ENCODE peak calls at places on chromosomes 12 and 14, in five cellular contexts. I, N, Y, R and D are unnamed samples.

GRCh38 chr12:96271469-96272199 is 77.5 kb downstream of the ELK3 start:
- DNase-seq in I (no peak), N (no peak), Y (no peak), R (no peak), D (no peak)

GRCh38 chr12:75545636-75546035 is 34.2 kb upstream of the KRR1 start:
- DNase-seq in I (no peak), N (no peak), Y (no peak), R (no peak), D (no peak)

GRCh38 chr14:68442828-68443460 is 349.9 kb downstream of the ZFP36L1 start:
- DNase-seq in I (no peak), N (no peak), Y (no peak), R (no peak), D (no peak)

GRCh38 chr14:90235179-90235976 is 21.0 kb upstream of the PSMC1 start:
- DNase-seq in I (no peak), N (peak), Y (peak), R (peak), D (peak)

GRCh38 chr12:58678753-58679152 is 241.6 kb downstream of the LRIG3 start:
- DNase-seq in I (no peak), N (no peak), Y (no peak), R (no peak), D (no peak)

GRCh38 chr12:51011960-51012359 is 14.2 kb downstream of the SLC11A2 start:
- DNase-seq in I (no peak), N (peak), Y (no peak), R (no peak), D (no peak)

GRCh38 chr14:76720382-76720813 is 40.9 kb upstream of the VASH1 start:
- DNase-seq in I (peak), N (peak), Y (no peak), R (peak), D (no peak)

GRCh38 chr14:22865424-22866215 is 5.9 kb upstream of the LRP10 start:
- DNase-seq in I (no peak), N (peak), Y (peak), R (no peak), D (no peak)

GRCh38 chr12:43285248-43285647 is 266.8 kb downstream of the ADAMTS20 start:
- DNase-seq in I (no peak), N (no peak), Y (no peak), R (no peak), D (no peak)

GRCh38 chr14:101473795-101474562 is 87.3 kb upstream of the DIO3 start:
- DNase-seq in I (no peak), N (no peak), Y (no peak), R (no peak), D (no peak)

GRCh38 chr12:65999564-66000280 is 130.8 kb downstream of the LLPH start:
- DNase-seq in I (no peak), N (no peak), Y (no peak), R (no peak), D (no peak)

GRCh38 chr12:12088147-12088546 is 17.4 kb downstream of the BCL2L14 start:
- DNase-seq in I (no peak), N (no peak), Y (no peak), R (peak), D (no peak)

DNA sequence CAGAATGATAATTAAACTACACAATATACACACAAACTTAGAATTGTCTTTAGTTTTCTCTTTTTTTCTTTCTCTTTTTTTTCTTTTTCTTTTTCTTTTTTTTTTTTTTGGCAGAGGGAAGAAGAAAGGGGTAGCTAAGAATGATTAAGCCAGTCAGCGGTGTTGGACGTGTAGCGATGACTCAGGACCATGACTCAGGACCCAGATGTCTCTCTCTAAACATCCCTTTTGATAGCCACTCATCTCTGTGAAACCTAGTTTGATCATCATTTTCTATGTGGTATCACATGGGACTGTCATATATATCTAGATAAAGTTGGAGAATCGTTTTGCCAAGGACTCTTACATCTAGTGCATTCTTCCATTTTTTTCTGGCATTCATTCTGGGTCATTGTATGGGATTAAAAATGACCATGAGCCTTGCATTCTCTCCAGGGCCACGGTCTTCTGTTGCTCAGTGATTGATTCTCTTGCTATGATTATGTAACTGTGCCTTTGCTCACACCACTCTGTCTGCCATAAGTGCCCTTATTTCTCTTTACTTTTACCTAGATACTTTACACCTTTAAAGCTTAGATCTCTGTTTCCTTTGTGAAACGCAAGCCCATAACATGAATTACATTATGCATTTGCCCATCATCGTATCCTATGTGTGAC is 26.6 kb upstream of the NRXN3 start:
- DNase-seq in I (no peak), N (peak), Y (no peak), R (no peak), D (peak)
- TF ChIP-seq HDAC2 in I (no peak), N (no peak), Y (no peak), R (no peak), D (no peak)

GRCh38 chr14:65453807-65454480 is 41.4 kb downstream of the FUT8 start:
- DNase-seq in I (no peak), N (no peak), Y (no peak), R (no peak), D (no peak)
- TF ChIP-seq USF2 in I (no peak), N (no peak), Y (no peak), R (no peak), D (no peak)

GRCh38 chr14:104726600-104727451 is 2.8 kb downstream of the ADSS1 start:
- DNase-seq in I (no peak), N (no peak), Y (no peak), R (peak), D (peak)

GRCh38 chr14:104724407-104724980 is 465 bp downstream of the ADSS1 start:
- DNase-seq in I (no peak), N (peak), Y (no peak), R (no peak), D (peak)

GRCh38 chr14:104723651-104724406 is at the start of gene ADSS1:
- DNase-seq in I (no peak), N (peak), Y (peak), R (peak), D (peak)

GRCh38 chr14:104725772-104726548 is 1.9 kb downstream of the ADSS1 start:
- DNase-seq in I (no peak), N (no peak), Y (no peak), R (no peak), D (no peak)

DNA sequence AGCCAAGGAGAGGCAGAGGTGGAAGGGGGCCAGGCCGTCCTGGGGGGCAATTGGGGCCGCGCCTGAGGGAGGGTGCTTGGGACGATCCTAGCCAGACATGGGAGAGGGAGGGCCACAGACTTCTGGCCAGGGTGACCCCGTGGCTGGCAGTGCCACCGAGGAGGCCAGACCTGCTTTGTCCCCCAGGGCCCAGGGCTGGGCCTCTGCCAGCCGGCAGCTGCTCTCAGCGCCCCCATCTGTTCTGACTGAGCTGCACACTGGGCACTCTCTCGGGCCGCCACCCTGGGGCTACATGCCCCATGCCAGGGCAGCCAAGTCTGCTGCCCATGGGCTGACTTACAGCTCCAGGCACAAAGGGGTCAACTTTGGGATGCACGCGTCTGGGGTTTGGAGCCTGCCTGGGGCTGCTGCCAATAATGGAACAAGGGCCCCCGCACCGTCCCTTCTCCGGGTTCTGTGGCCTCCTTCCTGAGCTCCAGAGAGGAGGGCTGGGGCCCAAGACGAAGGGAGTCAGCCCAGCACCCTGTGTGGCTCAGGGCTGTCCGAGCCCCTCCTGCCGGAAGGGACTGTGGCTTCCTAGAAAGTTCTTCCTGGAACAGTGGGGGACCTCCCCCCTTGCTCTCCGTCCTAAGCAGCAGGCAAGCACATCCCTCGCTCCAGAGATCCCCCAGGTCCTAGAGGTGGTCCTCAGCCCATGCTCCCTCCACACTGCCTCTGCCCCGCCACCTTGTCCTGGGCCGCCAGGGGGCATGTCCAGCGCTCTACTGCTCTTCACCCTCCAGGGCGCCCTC is 1.1 kb downstream of the ADSS1 start:
- DNase-seq in I (no peak), N (peak), Y (peak), R (peak), D (peak)
- TF ChIP-seq HDAC2 in I (no peak), N (no peak), Y (no peak), R (no peak), D (no peak)

GRCh38 chr12:98464155-98464554 is 51.2 kb upstream of the TMPO start:
- DNase-seq in I (no peak), N (no peak), Y (no peak), R (no peak), D (no peak)
- TF ChIP-seq USF2 in I (no peak), N (no peak), Y (no peak), R (no peak), D (no peak)

GRCh38 chr12:57031228-57031670 is 14.9 kb upstream of the TAC3 start:
- DNase-seq in I (no peak), N (no peak), Y (no peak), R (peak), D (no peak)
- TF ChIP-seq HDAC2 in I (no peak), N (no peak), Y (no peak), R (no peak), D (no peak)

DNA sequence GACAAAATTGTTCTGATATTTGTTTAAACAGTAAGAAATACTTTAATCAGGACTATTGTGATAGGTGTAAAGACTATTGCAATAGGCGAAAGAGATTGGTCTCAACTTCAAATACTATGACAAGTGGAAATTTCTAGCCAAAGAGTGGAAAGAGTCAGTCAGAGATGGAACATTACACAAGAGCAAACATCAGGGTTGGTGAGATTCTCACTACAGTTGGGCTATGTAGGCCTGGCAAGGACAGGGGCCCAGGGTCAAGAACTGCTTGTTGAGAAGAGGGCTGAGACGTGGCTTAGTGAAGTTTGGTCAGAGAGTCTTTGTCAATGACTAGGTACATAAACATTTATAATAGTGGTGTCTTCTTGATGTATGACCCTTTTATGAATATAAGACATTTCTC is 19.4 kb downstream of the CAND1 start:
- DNase-seq in I (no peak), N (no peak), Y (no peak), R (no peak), D (no peak)
- TF ChIP-seq USF2 in I (no peak), N (no peak), Y (no peak), R (no peak), D (no peak)

GRCh38 chr12:54001283-54002187 is 1.6 kb downstream of the HOXC9 start:
- DNase-seq in I (no peak), N (no peak), Y (no peak), R (no peak), D (no peak)

GRCh38 chr12:53999596-54000104 is 311 bp upstream of the HOXC9 start:
- DNase-seq in I (no peak), N (peak), Y (no peak), R (peak), D (peak)

GRCh38 chr12:53998900-53999236 is 1.1 kb upstream of the HOXC9 start:
- DNase-seq in I (no peak), N (no peak), Y (no peak), R (no peak), D (no peak)

GRCh38 chr12:54000774-54001114 is 783 bp downstream of the HOXC9 start:
- DNase-seq in I (no peak), N (no peak), Y (no peak), R (no peak), D (no peak)

DNA sequence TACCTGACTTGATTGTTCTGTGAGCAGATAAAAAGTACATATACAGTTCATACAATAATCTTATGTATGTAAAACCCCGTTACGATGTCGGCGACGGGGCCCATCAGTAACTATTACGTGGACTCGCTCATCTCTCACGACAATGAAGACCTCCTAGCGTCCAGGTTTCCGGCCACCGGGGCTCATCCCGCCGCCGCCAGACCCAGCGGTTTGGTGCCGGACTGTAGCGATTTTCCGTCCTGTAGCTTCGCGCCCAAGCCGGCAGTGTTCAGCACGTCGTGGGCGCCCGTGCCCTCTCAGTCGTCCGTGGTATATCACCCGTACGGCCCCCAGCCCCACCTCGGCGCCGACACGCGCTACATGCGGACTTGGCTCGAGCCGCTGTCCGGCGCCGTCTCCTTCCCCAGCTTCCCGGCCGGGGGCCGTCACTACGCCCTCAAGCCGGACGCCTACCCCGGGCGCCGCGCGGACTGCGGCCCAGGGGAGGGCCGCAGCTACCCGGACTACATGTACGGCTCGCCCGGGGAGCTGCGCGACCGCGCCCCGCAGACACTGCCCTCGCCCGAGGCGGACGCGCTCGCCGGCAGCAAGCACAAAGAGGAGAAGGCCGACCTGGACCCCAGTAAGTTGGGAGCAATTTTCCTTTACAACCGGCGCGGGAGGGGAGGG is at the start of gene HOXC9:
- DNase-seq in I (no peak), N (peak), Y (no peak), R (no peak), D (no peak)
- TF ChIP-seq HDAC2 in I (no peak), N (peak), Y (no peak), R (no peak), D (no peak)

DNA sequence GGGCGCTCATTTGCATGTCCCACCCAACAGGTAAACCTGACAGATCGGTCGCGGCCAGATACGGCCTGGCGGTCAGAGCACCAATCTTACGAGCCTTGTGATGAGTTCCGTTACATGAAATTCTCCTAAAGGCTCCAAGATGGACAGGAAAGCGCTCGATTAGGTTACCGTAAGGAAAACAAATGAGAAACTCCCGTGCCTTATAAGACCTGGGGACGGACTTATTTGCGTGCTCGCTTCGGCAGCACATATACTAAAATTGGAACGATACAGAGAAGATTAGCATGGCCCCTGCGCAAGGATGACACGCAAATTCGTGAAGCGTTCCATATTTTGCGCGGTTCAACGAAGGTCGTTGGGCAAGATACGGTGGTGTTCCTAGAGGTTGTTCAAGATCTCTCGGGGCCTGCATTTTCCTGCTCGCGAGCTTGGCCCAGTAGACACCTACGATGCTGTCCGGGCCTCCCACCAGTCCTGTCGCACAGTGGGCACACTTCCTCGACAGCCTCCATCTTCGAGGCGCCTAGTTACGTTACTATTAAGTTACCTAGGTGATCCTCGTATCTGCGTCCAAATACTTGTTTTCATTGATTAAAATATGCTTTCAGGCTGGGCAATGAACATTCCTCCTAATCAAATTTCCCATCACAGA is at the start of gene RNU6-7:
- DNase-seq in I (no peak), N (no peak), Y (peak), R (peak), D (no peak)
- TF ChIP-seq USF2 in I (no peak), N (no peak), Y (no peak), R (no peak), D (no peak)

GRCh38 chr12:80268924-80269749 is 169.8 kb downstream of the OTOGL start:
- DNase-seq in I (no peak), N (no peak), Y (no peak), R (no peak), D (peak)

GRCh38 chr12:80271770-80272169 is 172.3 kb upstream of the PTPRQ start:
- DNase-seq in I (no peak), N (no peak), Y (no peak), R (no peak), D (no peak)

GRCh38 chr12:80272516-80272915 is 171.5 kb upstream of the PTPRQ start:
- DNase-seq in I (no peak), N (no peak), Y (no peak), R (no peak), D (no peak)

GRCh38 chr12:80273144-80273543 is 170.9 kb upstream of the PTPRQ start:
- DNase-seq in I (no peak), N (no peak), Y (no peak), R (no peak), D (no peak)

DNA sequence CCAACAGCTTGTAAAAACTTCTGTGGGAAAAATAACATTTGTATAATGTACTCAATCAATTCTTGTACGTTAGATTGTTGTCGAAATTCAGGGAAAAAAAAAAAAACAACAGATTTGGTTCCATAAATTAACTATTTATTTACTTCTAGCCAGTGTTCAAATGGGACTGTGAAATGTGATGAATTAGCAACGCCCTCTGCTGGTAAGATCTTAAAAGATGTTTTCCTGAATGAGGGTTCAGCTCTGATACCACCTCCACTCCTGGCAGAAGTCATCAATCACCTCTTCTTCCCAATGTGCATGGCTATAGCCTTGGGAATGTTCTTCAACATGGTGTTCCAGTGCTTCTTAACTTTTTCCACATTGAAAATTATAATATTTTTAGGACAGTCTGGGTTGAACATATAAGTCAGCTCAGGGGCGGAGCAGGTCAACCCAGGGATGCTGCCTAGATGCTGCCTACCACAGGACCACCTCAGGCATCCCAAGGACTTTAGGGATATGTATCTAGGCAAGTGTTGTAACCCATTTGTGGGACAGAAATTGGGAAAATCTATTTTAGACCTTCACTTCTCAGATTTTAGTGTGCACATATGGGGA is 170.7 kb downstream of the OTOGL start:
- DNase-seq in I (no peak), N (peak), Y (no peak), R (peak), D (peak)
- TF ChIP-seq HDAC2 in I (no peak), N (no peak), Y (no peak), R (no peak), D (no peak)

DNA sequence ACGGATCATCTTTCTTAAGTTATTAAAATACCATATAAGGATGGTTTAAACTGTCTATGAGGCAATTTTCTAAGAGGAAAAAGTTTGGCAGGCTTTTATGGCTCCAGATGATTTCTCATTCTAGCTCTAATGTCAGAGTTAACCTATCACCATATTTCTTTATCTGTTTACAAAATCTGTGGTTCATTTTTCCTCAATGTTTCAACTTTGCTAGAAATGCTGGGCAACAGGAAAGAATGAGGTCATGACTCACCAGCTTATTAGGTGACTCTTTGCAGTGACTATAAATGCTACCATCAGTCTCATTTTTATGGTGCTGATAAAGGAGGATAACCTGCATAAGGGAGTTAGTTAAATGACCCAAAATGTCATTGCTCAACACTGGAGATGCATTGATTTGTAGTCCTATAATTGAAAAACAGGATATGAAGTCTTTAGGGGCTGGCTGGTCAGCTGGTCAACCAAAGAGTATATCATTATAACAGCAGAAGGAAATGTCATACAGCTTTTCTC is 45.3 kb upstream of the RAP1B start:
- DNase-seq in I (no peak), N (no peak), Y (no peak), R (no peak), D (no peak)
- TF ChIP-seq USF2 in I (no peak), N (no peak), Y (no peak), R (no peak), D (no peak)